ENCODE peak calls at places on chromosomes 11 and 22, in ten cellular contexts. N is mammary epithelial cell; C is CD8-positive, alpha-beta T cell; I is AG04450; O is breast epithelium; M is cardiac muscle cell; F is IMR-90; S is GM10248; K is upper lobe of right lung; Y is A549. D is an unnamed sample.

GRCh38 chr11:6663794-6664478 is 8.3 kb upstream of the DCHS1 start:
- DNase-seq in O (no peak), F (no peak), M (peak), Y (no peak), K (no peak), C (no peak), N (no peak), I (no peak), S (no peak), D (no peak)

GRCh38 chr22:31130873-31131272 is 8.1 kb downstream of the INPP5J start:
- DNase-seq in K (no peak), C (no peak), I (no peak), O (no peak), S (no peak), Y (no peak), M (no peak), N (no peak), F (no peak), D (no peak)

GRCh38 chr11:75147875-75148263 is 3.0 kb upstream of the SLCO2B1 start:
- DNase-seq in N (no peak), Y (no peak), O (no peak), F (no peak), I (no peak), C (no peak), K (peak), S (no peak), M (no peak), D (no peak)

GRCh38 chr11:120739780-120740179 is 228.2 kb downstream of the GRIK4 start:
- DNase-seq in N (no peak), I (no peak), Y (no peak), C (no peak), S (no peak), M (no peak), F (no peak), K (no peak), O (no peak), D (no peak)

GRCh38 chr11:92384807-92385206 is 160.2 kb downstream of the FAT3 start:
- DNase-seq in C (no peak), F (no peak), Y (no peak), N (no peak), S (no peak), M (peak), O (no peak), I (no peak), K (no peak), D (no peak)

GRCh38 chr22:32888976-32889375 is 87.5 kb downstream of the TIMP3 start:
- DNase-seq in I (no peak), O (no peak), S (no peak), F (no peak), K (no peak), C (no peak), N (no peak), M (no peak), Y (no peak), D (no peak)

GRCh38 chr11:607020-607780 is 8.6 kb downstream of the IRF7 start:
- DNase-seq in I (no peak), K (no peak), O (no peak), M (no peak), N (no peak), F (no peak), C (no peak), S (no peak), Y (no peak), D (no peak)

GRCh38 chr11:69093106-69093505 is 44.4 kb downstream of the TPCN2 start:
- DNase-seq in I (no peak), F (no peak), N (no peak), C (no peak), Y (no peak), O (no peak), M (no peak), K (no peak), S (no peak), D (no peak)

GRCh38 chr11:76459299-76459698 is 14.5 kb downstream of the EMSY start:
- DNase-seq in M (no peak), C (no peak), S (no peak), I (no peak), O (no peak), Y (peak), F (no peak), K (no peak), N (peak), D (no peak)

GRCh38 chr11:15764948-15765347 is 591.4 kb downstream of the SOX6 start:
- DNase-seq in O (no peak), Y (no peak), K (no peak), F (no peak), I (no peak), C (no peak), N (peak), M (no peak), S (no peak), D (no peak)

GRCh38 chr22:31332010-31332409 is 14.1 kb downstream of the PATZ1 start:
- DNase-seq in F (no peak), I (no peak), K (no peak), N (no peak), Y (no peak), M (no peak), O (no peak), S (no peak), C (no peak), D (no peak)

GRCh38 chr11:102287963-102288744 is 29.1 kb upstream of the BIRC3 start:
- DNase-seq in S (peak), M (peak), O (no peak), K (no peak), C (no peak), Y (peak), I (peak), F (peak), N (peak), D (peak)

GRCh38 chr11:126544311-126545056 is 189.0 kb downstream of the ST3GAL4 start:
- DNase-seq in M (peak), O (no peak), Y (no peak), K (no peak), C (no peak), S (no peak), I (peak), F (peak), N (peak), D (peak)

GRCh38 chr11:1293619-1294015 is 15.8 kb downstream of the TOLLIP start:
- DNase-seq in F (no peak), N (no peak), S (no peak), I (no peak), O (peak), M (no peak), K (peak), Y (peak), C (no peak), D (no peak)

GRCh38 chr11:12287374-12288211 is 89.8 kb upstream of the PARVA start:
- DNase-seq in N (peak), K (no peak), I (peak), Y (peak), O (no peak), M (peak), C (no peak), S (peak), F (peak), D (peak)

GRCh38 chr22:46484156-46484860 is 53.1 kb downstream of the CELSR1 start:
- DNase-seq in Y (peak), I (no peak), N (no peak), F (no peak), O (no peak), S (no peak), C (no peak), K (no peak), M (no peak), D (no peak)

GRCh38 chr11:117970400-117971024 is 15.7 kb upstream of the IL10RA start:
- DNase-seq in N (peak), C (no peak), F (no peak), M (peak), I (no peak), Y (no peak), S (no peak), K (peak), O (no peak), D (peak)

GRCh38 chr11:995058-995751 is 41.3 kb downstream of the MUC6 start:
- DNase-seq in N (no peak), I (no peak), K (no peak), F (no peak), Y (peak), O (no peak), M (no peak), C (no peak), S (peak), D (no peak)

GRCh38 chr11:128469220-128469619 is 118.1 kb downstream of the ETS1 start:
- DNase-seq in O (no peak), F (no peak), I (no peak), N (no peak), S (peak), C (no peak), M (no peak), K (no peak), Y (no peak), D (no peak)

GRCh38 chr11:126391286-126391954 is 35.9 kb downstream of the ST3GAL4 start:
- DNase-seq in M (no peak), I (no peak), S (no peak), C (no peak), Y (no peak), O (peak), K (peak), F (no peak), N (no peak), D (no peak)

GRCh38 chr22:40666151-40666848 is 13.0 kb upstream of the MCHR1 start:
- DNase-seq in S (no peak), C (no peak), K (no peak), O (no peak), N (no peak), Y (no peak), I (no peak), M (peak), F (peak), D (no peak)

GRCh38 chr11:32231909-32232493 is 141.1 kb downstream of the RCN1 start:
- DNase-seq in Y (peak), F (peak), O (no peak), C (no peak), M (peak), K (no peak), N (peak), I (no peak), S (peak), D (peak)

GRCh38 chr11:65897020-65897471 is 3.1 kb downstream of the FOSL1 start:
- DNase-seq in F (no peak), I (no peak), O (no peak), C (no peak), Y (no peak), K (no peak), S (no peak), N (no peak), M (no peak), D (no peak)

GRCh38 chr11:2759228-2760195 is 59.7 kb upstream of the KCNQ1OT1 start:
- DNase-seq in I (no peak), N (no peak), Y (no peak), C (no peak), M (no peak), K (peak), F (no peak), O (peak), S (no peak), D (no peak)

GRCh38 chr11:61484541-61484940 is 24.0 kb upstream of the LRRC10B start:
- DNase-seq in C (no peak), N (no peak), F (no peak), K (peak), M (no peak), S (no peak), Y (no peak), I (no peak), O (no peak), D (no peak)

GRCh38 chr11:119572481-119573424 is 149.8 kb upstream of the THY1 start:
- DNase-seq in Y (no peak), F (no peak), C (no peak), K (no peak), S (no peak), N (peak), M (no peak), I (no peak), O (no peak), D (no peak)

GRCh38 chr11:35118906-35119305 is 20.1 kb upstream of the CD44 start:
- DNase-seq in S (peak), N (no peak), K (no peak), Y (no peak), I (no peak), C (no peak), M (no peak), O (no peak), F (no peak), D (no peak)

GRCh38 chr22:49156662-49157285 is 670.9 kb downstream of the BRD1 start:
- DNase-seq in N (no peak), C (no peak), K (no peak), I (no peak), M (no peak), Y (no peak), O (no peak), F (no peak), S (no peak), D (no peak)

GRCh38 chr11:116500833-116501622 is 271.8 kb downstream of the BUD13 start:
- DNase-seq in C (no peak), F (no peak), Y (no peak), O (no peak), N (no peak), M (no peak), S (no peak), K (no peak), I (no peak), D (no peak)

GRCh38 chr11:75428301-75428724 is 4.7 kb downstream of the KLHL35 start:
- DNase-seq in O (peak), I (peak), F (peak), M (peak), Y (no peak), K (peak), C (peak), S (peak), N (no peak), D (peak)

GRCh38 chr11:77876045-77876444 is 55.1 kb downstream of the AAMDC start:
- DNase-seq in C (no peak), F (no peak), I (no peak), S (no peak), M (no peak), Y (no peak), K (no peak), N (no peak), O (no peak), D (no peak)

GRCh38 chr11:77874206-77874605 is 53.3 kb downstream of the AAMDC start:
- DNase-seq in S (no peak), N (no peak), C (no peak), I (no peak), F (peak), O (no peak), M (no peak), Y (no peak), K (no peak), D (no peak)

GRCh38 chr11:77882396-77882795 is 61.5 kb downstream of the AAMDC start:
- DNase-seq in I (no peak), O (no peak), K (no peak), Y (no peak), S (no peak), N (no peak), M (peak), F (no peak), C (no peak), D (no peak)

GRCh38 chr11:77883775-77884174 is 62.8 kb downstream of the AAMDC start:
- DNase-seq in O (no peak), F (peak), N (no peak), Y (no peak), K (no peak), I (peak), M (no peak), S (no peak), C (no peak), D (no peak)

DNA sequence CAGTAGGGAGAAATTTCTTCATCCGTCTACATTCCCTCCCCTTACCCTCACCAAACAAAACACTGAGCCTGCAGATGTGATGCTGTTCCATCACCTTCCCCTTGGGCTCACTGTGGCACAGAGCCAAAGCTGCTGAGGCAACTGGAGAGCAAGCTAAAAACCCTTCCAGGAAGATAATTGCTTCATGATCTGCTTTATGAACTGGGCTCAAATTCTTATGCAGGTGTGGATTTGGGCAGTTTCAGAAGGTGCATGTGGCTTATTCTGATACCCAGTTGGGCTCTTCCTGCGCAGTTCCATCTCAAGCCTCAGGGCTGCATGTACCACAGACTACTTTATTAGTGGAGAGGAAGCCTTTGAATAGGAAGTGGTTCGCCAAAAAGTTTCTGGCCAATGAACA is 58.3 kb downstream of the AAMDC start:
- DNase-seq in S (no peak), M (peak), K (no peak), Y (no peak), F (peak), N (no peak), O (no peak), I (peak), C (no peak), D (no peak)
- TF ChIP-seq CTCF in S (no peak), M (no peak), K (no peak), Y (no peak), F (no peak), N (no peak), O (no peak), I (peak), C (no peak), D (peak)

GRCh38 chr22:50625568-50626313 is 2.2 kb downstream of the ARSA start:
- DNase-seq in F (no peak), Y (peak), M (no peak), S (no peak), N (no peak), I (no peak), O (peak), C (no peak), K (peak), D (no peak)
- TF ChIP-seq CTCF in F (peak), Y (no peak), M (no peak), S (no peak), N (peak), I (no peak), O (no peak), C (no peak), K (peak), D (peak)

GRCh38 chr11:122861631-122862030 is 20.9 kb upstream of the JHY start:
- DNase-seq in C (no peak), I (no peak), S (no peak), K (no peak), O (no peak), N (peak), Y (no peak), F (no peak), M (no peak), D (no peak)

GRCh38 chr11:122862091-122862490 is 20.5 kb upstream of the JHY start:
- DNase-seq in F (no peak), I (no peak), O (no peak), N (no peak), C (no peak), S (no peak), Y (no peak), M (no peak), K (no peak), D (no peak)

GRCh38 chr11:122864386-122864785 is 18.2 kb upstream of the JHY start:
- DNase-seq in M (peak), F (no peak), O (no peak), C (no peak), I (no peak), Y (no peak), K (no peak), N (no peak), S (no peak), D (no peak)

GRCh38 chr11:122869622-122870021 is 12.9 kb upstream of the JHY start:
- DNase-seq in O (no peak), N (peak), M (no peak), C (no peak), S (no peak), Y (no peak), I (no peak), K (no peak), F (no peak), D (no peak)

GRCh38 chr11:122863704-122864326 is 18.7 kb upstream of the JHY start:
- DNase-seq in C (no peak), N (no peak), O (no peak), F (peak), S (no peak), M (peak), K (no peak), Y (peak), I (no peak), D (peak)
- TF ChIP-seq CTCF in C (peak), N (peak), O (peak), F (peak), S (peak), M (peak), K (peak), Y (peak), I (peak), D (peak)

GRCh38 chr11:63939351-63939920 is 634 bp downstream of the NAA40 start:
- DNase-seq in I (no peak), S (no peak), K (no peak), F (no peak), O (no peak), N (peak), C (no peak), Y (no peak), M (peak), D (no peak)

GRCh38 chr11:63937713-63938480 is 905 bp upstream of the NAA40 start:
- DNase-seq in O (no peak), C (no peak), I (no peak), N (no peak), M (no peak), F (no peak), S (no peak), K (no peak), Y (no peak), D (no peak)

GRCh38 chr11:63940786-63941185 is 2.0 kb downstream of the NAA40 start:
- DNase-seq in Y (no peak), S (no peak), O (no peak), C (no peak), F (no peak), M (no peak), K (no peak), N (no peak), I (no peak), D (no peak)

GRCh38 chr11:63941901-63942300 is 3.1 kb downstream of the NAA40 start:
- DNase-seq in O (no peak), I (no peak), K (no peak), M (no peak), Y (no peak), F (no peak), N (no peak), S (no peak), C (no peak), D (no peak)

DNA sequence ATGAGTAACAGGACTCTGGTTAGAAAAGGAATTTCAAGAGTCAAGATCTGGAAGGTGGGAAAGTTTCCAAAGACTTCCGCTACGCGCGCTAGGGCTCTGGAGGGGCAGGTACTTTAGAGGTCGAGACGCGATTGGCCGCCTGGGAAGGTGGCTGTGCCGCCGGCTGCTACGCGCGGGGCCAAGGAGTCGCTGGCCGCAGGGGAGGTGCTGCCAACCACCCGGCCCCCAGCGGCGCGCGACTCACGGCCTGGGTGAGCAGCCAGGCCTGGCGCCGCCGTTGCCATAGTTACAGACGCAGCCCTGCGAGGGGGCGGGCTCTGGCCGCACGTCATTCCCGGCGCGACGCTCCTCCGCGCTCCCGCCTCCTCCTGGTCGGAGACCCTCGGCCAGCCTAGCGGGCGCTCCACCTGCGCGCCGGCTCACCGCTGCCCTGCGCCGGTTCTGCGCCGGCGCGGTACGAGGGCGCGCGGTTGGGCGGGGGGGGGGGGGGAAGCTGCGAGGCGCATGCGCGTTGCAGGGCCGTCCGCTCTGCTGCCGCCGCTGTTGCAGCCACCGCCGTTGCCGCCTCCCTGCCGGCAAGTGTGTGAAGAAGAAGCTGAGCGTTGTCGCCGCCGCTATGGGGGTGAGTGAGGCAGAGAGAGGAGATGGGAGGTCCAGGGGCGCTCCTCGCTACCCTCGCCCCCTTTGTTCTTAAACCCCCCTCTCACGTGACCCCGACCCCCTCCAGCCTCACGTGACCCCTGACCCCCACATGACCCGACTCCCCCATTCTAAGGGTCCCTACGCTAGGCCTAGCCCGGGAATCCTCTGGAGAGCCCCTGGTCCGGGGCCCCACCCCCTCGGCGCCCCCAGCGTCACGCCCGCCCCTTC is at the start of gene NAA40:
- DNase-seq in Y (peak), I (peak), M (peak), K (peak), O (peak), N (peak), F (peak), C (peak), S (peak), D (peak)
- TF ChIP-seq CTCF in Y (no peak), I (no peak), M (no peak), K (no peak), O (peak), N (no peak), F (peak), C (no peak), S (no peak), D (no peak)

GRCh38 chr11:33736148-33736809 is at the start of gene CD59:
- DNase-seq in N (peak), Y (peak), F (peak), I (peak), C (peak), O (peak), K (peak), S (peak), M (peak), D (peak)
- TF ChIP-seq CTCF in N (no peak), Y (no peak), F (no peak), I (peak), C (no peak), O (peak), K (no peak), S (no peak), M (no peak), D (no peak)

D was measured in brain microvascular endothelial cell.